ENCODE peak calls at places on chromosomes 6 and 20, in ten cellular contexts. J is stomach; X is LoVo; W is G401; Z is IMR-90; A is HTR-8/SVneo; Y is tibial nerve; F is NCI-H2029; L is stimulated activated CD4-positive, alpha-beta T cell treated with anti-CD3 and anti-CD28 coated beads, Interleukin-15, amount 100 ng/mL, for 1 hour; I is EL. K is an unnamed sample.

GRCh38 chr20:62047666-62048345 is 17.9 kb downstream of the TAF4 start:
- DNase-seq in X (no peak), Z (no peak), F (no peak), A (no peak), W (no peak), J (no peak), L (no peak), Y (no peak), I (no peak), K (no peak)

GRCh38 chr20:64140956-64141355 is 23.3 kb upstream of the MYT1 start:
- DNase-seq in Y (no peak), L (no peak), X (no peak), I (no peak), J (no peak), A (no peak), W (no peak), Z (no peak), F (no peak), K (no peak)

GRCh38 chr6:110626442-110626841 is 150.0 kb upstream of the SLC22A16 start:
- DNase-seq in J (no peak), F (no peak), L (no peak), X (no peak), Z (no peak), I (no peak), W (no peak), Y (no peak), A (no peak), K (no peak)

GRCh38 chr20:50891138-50891537 is 40.1 kb downstream of the ADNP start:
- DNase-seq in I (no peak), F (no peak), W (no peak), Z (peak; percentile 74), X (no peak), A (no peak), J (no peak), Y (no peak), L (no peak), K (no peak)

GRCh38 chr20:25739615-25740320 is 43.1 kb upstream of the ZNF337 start:
- DNase-seq in J (no peak), A (peak; percentile 8), W (no peak), I (peak; percentile 85), X (no peak), Y (no peak), F (peak; percentile 21), Z (peak; percentile 5), L (no peak), K (no peak)

GRCh38 chr20:57851025-57851682 is 141.3 kb upstream of the PMEPA1 start:
- DNase-seq in W (no peak), L (no peak), F (no peak), A (no peak), Z (no peak), Y (no peak), J (no peak), I (no peak), X (no peak), K (no peak)

GRCh38 chr6:139017227-139017626 is 11.3 kb upstream of the ABRACL start:
- DNase-seq in Z (no peak), F (peak; percentile 21), L (no peak), W (no peak), J (no peak), Y (no peak), A (no peak), X (no peak), I (no peak), K (no peak)

GRCh38 chr20:50484271-50484976 is 25.8 kb upstream of the PTPN1 start:
- DNase-seq in Y (no peak), F (no peak), W (no peak), A (no peak), L (no peak), J (no peak), I (no peak), X (no peak), Z (no peak), K (no peak)

GRCh38 chr6:105608393-105608705 is 205.5 kb upstream of the PREP start:
- DNase-seq in Z (no peak), Y (no peak), X (no peak), J (no peak), F (no peak), I (no peak), A (no peak), W (no peak), L (no peak), K (no peak)

GRCh38 chr6:167858086-167858591 is 31.4 kb downstream of the AFDN start:
- DNase-seq in L (no peak), J (no peak), X (no peak), F (no peak), W (peak; percentile 20), Z (peak; percentile 51), I (peak; percentile 36), Y (no peak), A (no peak), K (no peak)